ENCODE peak calls at places on chromosomes 7 and 10, in four cellular contexts. V, F, R and Y are unnamed samples.

GRCh38 chr7:131637846-131638245 is 81.4 kb upstream of the PODXL start:
- DNase-seq in F (no peak), V (no peak), R (no peak), Y (no peak)

GRCh38 chr10:25875555-25876165 is 58.4 kb upstream of the MYO3A start:
- DNase-seq in V (peak), F (peak), R (peak), Y (peak)

GRCh38 chr10:69337312-69338132 is 59.2 kb downstream of the HK1 start:
- DNase-seq in V (no peak), R (no peak), F (no peak), Y (no peak)

GRCh38 chr7:140304071-140304799 is 94.1 kb downstream of the SLC37A3 start:
- DNase-seq in V (peak), R (peak), F (no peak), Y (no peak)

GRCh38 chr10:103824281-103824680 is 31.1 kb downstream of the SH3PXD2A start:
- DNase-seq in F (no peak), V (no peak), R (no peak), Y (no peak)

GRCh38 chr7:380724-381210 is 90.8 kb downstream of the FOXL3 start:
- DNase-seq in R (no peak), V (no peak), F (no peak), Y (no peak)

GRCh38 chr10:123997013-123997412 is 96.4 kb downstream of the CHST15 start:
- DNase-seq in V (no peak), F (no peak), R (no peak), Y (no peak)

GRCh38 chr7:70776627-70777101 is 355.3 kb upstream of the GALNT17 start:
- DNase-seq in V (no peak), R (peak), F (no peak), Y (no peak)

DNA sequence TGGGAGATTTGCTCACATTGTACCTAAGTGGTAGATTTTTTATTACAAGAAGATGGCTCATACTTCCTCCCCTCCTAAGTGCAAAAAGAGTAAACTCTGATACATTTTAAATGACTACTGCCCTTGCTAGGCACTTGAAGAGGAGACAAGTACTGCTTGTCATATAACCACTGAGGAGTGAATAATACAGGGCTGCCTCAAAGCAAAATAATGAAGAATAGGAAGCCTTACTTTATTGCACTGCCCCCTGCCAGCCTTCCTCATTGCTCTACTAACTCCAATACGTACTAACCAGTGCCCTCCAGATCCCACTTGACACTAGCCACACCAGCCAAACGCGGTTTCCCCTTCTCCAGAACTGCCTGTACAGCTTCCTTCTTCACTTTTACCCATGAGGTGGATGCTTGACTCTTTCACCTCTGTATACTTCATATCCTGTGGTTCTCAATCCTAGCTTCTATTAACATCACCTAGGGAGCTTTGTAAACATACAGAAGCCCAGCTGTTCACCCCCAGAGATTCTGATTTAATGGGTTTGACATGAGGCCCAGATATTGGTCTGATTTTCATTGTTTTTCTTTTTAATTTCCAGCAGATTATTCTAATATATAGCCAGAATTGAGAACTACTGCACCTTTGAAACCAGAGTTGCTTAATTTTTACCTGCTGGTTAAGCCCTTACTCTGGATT is 11.7 kb upstream of the MTERF1 start:
- DNase-seq in V (no peak), F (no peak), R (no peak), Y (no peak)
- TF ChIP-seq MYC in V (no peak), F (no peak), R (no peak), Y (no peak)

GRCh38 chr10:63766766-63767505 is 245.7 kb downstream of the REEP3 start:
- DNase-seq in R (no peak), V (peak), F (no peak), Y (no peak)
- TF ChIP-seq BHLHE40 in R (no peak), V (no peak), F (no peak), Y (no peak)

GRCh38 chr7:51592822-51593221 is 276.2 kb upstream of the COBL start:
- DNase-seq in R (no peak), V (no peak), F (no peak), Y (no peak)

GRCh38 chr7:51593638-51594037 is 277.0 kb upstream of the COBL start:
- DNase-seq in V (no peak), F (no peak), R (no peak), Y (no peak)

GRCh38 chr7:51591223-51591622 is 274.6 kb upstream of the COBL start:
- DNase-seq in R (no peak), V (peak), F (no peak), Y (no peak)

GRCh38 chr7:51589111-51589510 is 272.5 kb upstream of the COBL start:
- DNase-seq in V (no peak), F (no peak), R (no peak), Y (no peak)

DNA sequence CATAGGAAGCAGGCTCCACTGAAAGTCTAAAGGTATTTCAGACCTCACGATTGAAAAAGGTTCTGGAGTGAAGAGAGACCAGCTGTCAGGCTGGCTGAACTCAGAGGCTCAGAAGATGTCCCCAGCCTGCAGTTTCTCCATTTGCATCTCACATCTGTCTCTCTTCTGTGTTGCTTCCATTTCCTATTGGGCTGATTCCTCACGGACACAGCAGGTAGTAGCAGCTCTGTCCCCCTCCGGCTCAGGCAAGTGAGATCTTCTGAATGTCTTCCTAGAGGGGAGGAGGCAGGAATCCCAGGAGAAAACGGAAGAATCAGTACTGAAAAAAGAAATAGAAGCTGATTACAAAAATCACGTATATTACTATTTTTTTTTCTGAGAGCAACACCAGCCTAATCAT is 274.1 kb upstream of the COBL start:
- DNase-seq in R (no peak), V (no peak), F (no peak), Y (no peak)
- TF ChIP-seq MYC in R (no peak), V (no peak), F (no peak), Y (no peak)

DNA sequence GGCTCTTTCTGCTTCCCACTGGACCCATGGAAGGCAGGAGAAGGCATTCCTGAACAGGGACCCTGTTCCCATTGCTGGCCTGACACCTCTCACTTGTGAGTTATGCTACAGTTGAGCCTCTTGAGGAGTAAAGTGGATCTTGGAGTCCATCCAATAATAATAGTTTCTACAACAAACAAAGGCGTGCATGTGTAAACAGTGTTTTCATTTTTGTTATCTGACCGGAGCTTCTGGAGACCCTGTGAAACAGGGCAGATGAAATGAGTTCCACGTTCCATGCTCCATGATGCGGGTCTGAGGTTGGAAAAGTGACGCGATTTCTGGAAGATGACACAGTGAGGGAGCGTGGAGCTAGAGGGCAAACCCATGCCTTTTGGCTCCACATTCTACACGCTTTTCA is 127.3 kb upstream of the HABP2 start:
- DNase-seq in V (no peak), R (no peak), F (no peak), Y (no peak)
- TF ChIP-seq BHLHE40 in V (no peak), R (no peak), F (no peak), Y (no peak)

DNA sequence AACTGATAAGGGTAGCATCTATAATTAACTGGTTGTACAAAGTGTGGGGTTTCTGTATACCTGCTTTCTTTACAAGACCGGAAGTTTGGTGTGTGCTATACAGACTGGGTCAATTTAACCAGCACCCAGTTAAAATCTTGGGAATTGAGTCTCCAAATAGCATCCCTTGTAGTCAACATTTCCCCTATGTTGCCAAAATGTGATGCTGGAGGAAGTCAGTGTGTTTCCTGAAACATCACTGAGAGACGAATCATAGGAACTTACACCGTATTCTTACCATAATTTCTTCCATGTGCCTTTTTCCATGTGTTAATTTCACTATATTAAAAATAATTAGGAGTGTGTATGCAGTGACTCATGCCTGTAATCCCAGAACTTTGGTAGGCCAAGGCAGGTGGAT is 1.7 kb downstream of the AKR1C4 start:
- DNase-seq in V (no peak), R (no peak), F (no peak), Y (no peak)
- TF ChIP-seq MYC in V (no peak), R (no peak), F (no peak), Y (no peak)

DNA sequence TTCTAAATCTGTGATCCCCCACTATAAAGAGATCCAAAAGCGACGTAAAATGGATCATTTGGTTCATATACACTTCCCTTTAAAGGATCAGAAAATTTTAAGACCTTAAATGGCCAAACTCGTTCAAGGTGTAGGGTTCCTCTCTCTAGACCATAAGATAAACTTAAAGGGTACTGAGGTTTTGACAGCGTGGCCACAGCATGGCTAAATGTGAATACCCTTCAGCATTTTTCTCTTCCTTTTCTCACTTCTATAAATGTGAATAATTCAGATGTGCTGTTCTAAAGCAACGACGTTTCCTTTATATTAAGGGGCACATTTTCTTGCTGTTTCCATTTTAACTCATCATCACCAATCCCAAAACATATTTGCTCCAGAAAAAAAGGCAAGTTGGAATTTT is 5.2 kb downstream of the ZCWPW1 start:
- DNase-seq in V (no peak), F (no peak), R (no peak), Y (no peak)
- TF ChIP-seq BHLHE40 in V (no peak), F (no peak), R (no peak), Y (no peak)